ENCODE peak calls at places on chromosomes 6 and 20, in four cellular contexts. R is transverse colon, A is right lobe of liver, X is body of pancreas. B is an unnamed sample.
A peak's percentile ranks its signal among the peaks of the same experiment; 100 is the strongest.

GRCh38 chr6:166025149-166025898 is 142.3 kb downstream of the TBXT start:
- DNase-seq in R (no peak), A (no peak), X (no peak), B (no peak)

GRCh38 chr20:4795394-4795793 is 73.7 kb downstream of the PRND start:
- DNase-seq in R (no peak), A (no peak), X (peak; percentile 33), B (no peak)

GRCh38 chr6:55963301-55963700 is 87.9 kb upstream of the BMP5 start:
- DNase-seq in R (no peak), A (no peak), X (no peak), B (no peak)

GRCh38 chr20:11108102-11108842 is 434.5 kb upstream of the JAG1 start:
- DNase-seq in R (no peak), A (no peak), X (no peak), B (no peak)

GRCh38 chr20:39874049-39874893 is 814.8 kb downstream of the MAFB start:
- DNase-seq in R (peak; percentile 72), A (peak; percentile 69), X (peak; percentile 76), B (peak; percentile 92)

GRCh38 chr20:17538517-17539170 is 7.5 kb upstream of the BFSP1 start:
- DNase-seq in R (no peak), A (no peak), X (no peak), B (no peak)

GRCh38 chr6:33790306-33790855 is 1.5 kb upstream of the LEMD2 start:
- DNase-seq in R (no peak), A (no peak), X (no peak), B (no peak)

GRCh38 chr6:117206951-117207687 is 58.2 kb upstream of the VGLL2 start:
- DNase-seq in R (no peak), A (no peak), X (no peak), B (no peak)

GRCh38 chr20:53829706-53830521 is 236.3 kb upstream of the ZNF217 start:
- DNase-seq in R (peak; percentile 36), A (no peak), X (peak; percentile 7), B (no peak)

GRCh38 chr20:45758096-45758495 is 33.6 kb downstream of the WFDC3 start:
- DNase-seq in R (no peak), A (no peak), X (no peak), B (no peak)

GRCh38 chr6:13404115-13404891 is 76.0 kb upstream of the TBC1D7 start:
- DNase-seq in R (no peak), A (no peak), X (no peak), B (no peak)

GRCh38 chr6:63245908-63246307 is 34.6 kb downstream of the FKBP1C start:
- DNase-seq in R (no peak), A (no peak), X (no peak), B (peak; percentile 17)

GRCh38 chr6:143583542-143584330 is 72.2 kb upstream of the FUCA2 start:
- DNase-seq in R (no peak), A (no peak), X (no peak), B (no peak)

GRCh38 chr6:154230390-154230789 is 126.2 kb downstream of the IPCEF1 start:
- DNase-seq in R (no peak), A (no peak), X (no peak), B (no peak)

GRCh38 chr20:1535420-1536175 is 21.9 kb downstream of the SIRPD start:
- DNase-seq in R (peak; percentile 13), A (no peak), X (peak; percentile 54), B (no peak)

GRCh38 chr20:11972478-11972877 is 54.8 kb downstream of the BTBD3 start:
- DNase-seq in R (no peak), A (no peak), X (no peak), B (no peak)

GRCh38 chr20:34301587-34302311 is 1.4 kb downstream of the AHCY start:
- DNase-seq in R (peak; percentile 10), A (no peak), X (no peak), B (no peak)

GRCh38 chr6:74735304-74735703 is 470.5 kb downstream of the COL12A1 start:
- DNase-seq in R (no peak), A (no peak), X (no peak), B (no peak)

GRCh38 chr6:136582702-136583471 is 32.7 kb upstream of the MAP7 start:
- DNase-seq in R (no peak), A (no peak), X (no peak), B (no peak)

GRCh38 chr6:138795809-138796469 is at the start of gene ECT2L:
- DNase-seq in R (peak; percentile 83), A (peak; percentile 63), X (peak; percentile 49), B (peak; percentile 61)

GRCh38 chr6:21808551-21809181 is 215.1 kb downstream of the SOX4 start:
- DNase-seq in R (peak; percentile 49), A (no peak), X (peak; percentile 15), B (peak; percentile 69)

GRCh38 chr6:86192123-86192522 is 549.4 kb upstream of the SYNCRIP start:
- DNase-seq in R (no peak), A (no peak), X (peak; percentile 47), B (peak; percentile 26)

GRCh38 chr6:49556429-49556837 is 6.0 kb downstream of the C6orf141 start:
- DNase-seq in R (peak; percentile 63), A (no peak), X (peak; percentile 87), B (peak; percentile 64)

GRCh38 chr6:10526156-10526555 is 5.0 kb downstream of the GCNT2 start:
- DNase-seq in R (no peak), A (no peak), X (no peak), B (no peak)

GRCh38 chr20:62066983-62067433 is 1.3 kb upstream of the TAF4 start:
- DNase-seq in R (peak; percentile 46), A (no peak), X (peak; percentile 31), B (peak; percentile 84)

GRCh38 chr6:75266716-75267291 is 17.8 kb downstream of the TMEM30A start:
- DNase-seq in R (no peak), A (no peak), X (no peak), B (no peak)

GRCh38 chr6:13427838-13428527 is 59.4 kb downstream of the GFOD1 start:
- DNase-seq in R (peak; percentile 59), A (no peak), X (peak; percentile 35), B (no peak)

GRCh38 chr6:30882764-30883475 is 1.4 kb upstream of the DDR1 start:
- DNase-seq in R (peak; percentile 84), A (peak; percentile 48), X (peak; percentile 93), B (peak; percentile 83)

DNA sequence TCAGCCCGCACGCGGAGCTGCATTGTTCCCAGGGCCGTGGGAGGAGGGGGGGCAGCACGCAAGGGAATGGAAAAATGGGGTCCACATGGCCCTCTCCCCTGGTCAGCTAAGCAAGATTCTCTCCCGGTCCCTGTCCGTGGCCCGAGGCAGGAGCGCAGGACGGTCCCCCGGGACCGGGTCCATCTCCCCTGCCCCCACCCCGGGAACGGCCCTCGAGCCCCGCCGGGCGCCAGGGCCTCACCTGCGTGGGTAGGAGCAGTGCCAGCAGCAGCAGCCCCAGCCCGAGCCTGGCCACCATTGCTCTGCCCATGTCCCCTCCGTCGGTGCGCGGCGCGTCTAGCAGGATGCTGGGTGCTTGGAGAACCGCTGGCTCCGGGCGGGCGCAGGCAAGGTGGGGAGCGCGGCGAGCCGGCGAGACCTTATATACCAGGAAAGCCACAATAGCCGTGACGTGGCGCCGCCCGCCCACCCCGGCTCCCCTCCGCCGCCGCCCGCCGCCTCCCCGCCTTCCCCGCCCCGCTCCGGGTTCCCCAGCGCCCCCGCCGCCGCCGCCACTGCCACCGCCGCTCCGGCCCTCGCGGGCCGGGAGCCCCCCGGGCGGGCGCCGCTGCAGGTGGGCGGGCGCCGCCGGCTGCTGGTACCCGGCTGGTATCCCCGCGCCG is at the start of gene CD24:
- DNase-seq in R (peak; percentile 83), A (peak; percentile 70), X (peak; percentile 89), B (peak; percentile 61)
- H3K4me3 ChIP-seq in R (peak within 1 kb of the TSS; percentile 73), A (peak within 1 kb of the TSS; percentile 73), X (peak within 1 kb of the TSS; percentile 96), B (peak within 1 kb of the TSS; percentile 77)

DNA sequence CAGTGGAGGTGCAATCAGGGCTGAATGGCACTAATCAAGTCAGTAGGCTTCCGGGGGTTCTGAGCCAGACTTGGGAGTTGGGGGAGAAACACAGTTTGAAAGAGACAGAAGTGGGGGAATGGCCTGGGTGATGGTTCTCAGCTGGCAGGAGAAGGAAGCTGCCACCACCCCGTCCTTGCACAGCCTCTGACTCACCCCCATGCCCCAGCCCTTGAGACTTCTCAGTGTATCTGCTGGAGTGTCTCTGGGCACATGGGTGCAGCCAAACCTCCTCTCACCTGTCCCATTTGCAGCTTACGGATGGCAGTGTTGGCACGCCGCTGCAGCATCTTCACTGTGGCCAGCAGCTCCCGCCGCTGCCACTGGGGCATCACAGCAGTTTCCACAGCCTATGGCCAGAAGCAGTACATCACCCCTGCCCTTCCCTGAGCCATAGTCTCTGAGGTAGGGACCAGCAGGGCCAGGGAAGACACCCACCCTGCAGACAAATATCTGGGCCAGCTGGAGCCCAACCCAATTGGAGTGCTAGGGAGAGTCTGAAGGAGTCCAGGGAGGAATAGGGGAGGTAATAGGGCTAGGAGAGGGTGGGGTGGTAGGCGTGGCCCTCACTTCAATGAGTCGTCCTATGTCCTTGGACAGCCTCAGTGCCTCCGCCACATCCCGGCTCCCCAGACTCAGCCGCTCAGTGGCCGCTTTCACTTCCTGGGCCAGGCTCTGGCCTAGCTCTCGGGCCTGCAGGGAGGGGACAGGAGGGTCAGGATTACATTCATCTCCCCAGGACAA is 11.2 kb downstream of the AARS2 start:
- DNase-seq in R (no peak), A (no peak), X (no peak), B (no peak)
- H3K36me3 ChIP-seq in R (peaks cover 29% of the 10 kb centered on the region), A (no peaks in the 10 kb centered on the region), X (peaks cover 16% of the 10 kb centered on the region), B (peaks cover 2% of the 10 kb centered on the region)

GRCh38 chr6:16774437-16774836 is 13.2 kb upstream of the ATXN1 start:
- DNase-seq in R (no peak), A (no peak), X (no peak), B (no peak)

GRCh38 chr6:16773376-16773775 is 12.1 kb upstream of the ATXN1 start:
- DNase-seq in R (no peak), A (no peak), X (no peak), B (no peak)

GRCh38 chr6:16777794-16778193 is 16.5 kb upstream of the ATXN1 start:
- DNase-seq in R (no peak), A (no peak), X (no peak), B (no peak)

GRCh38 chr6:16778521-16778920 is 17.3 kb upstream of the ATXN1 start:
- DNase-seq in R (no peak), A (no peak), X (no peak), B (no peak)

GRCh38 chr6:16776394-16777017 is 15.2 kb upstream of the ATXN1 start:
- DNase-seq in R (no peak), A (no peak), X (no peak), B (no peak)
- TF ChIP-seq CTCF in R (no peak), A (peak; percentile 9), X (no peak), B (no peak)

DNA sequence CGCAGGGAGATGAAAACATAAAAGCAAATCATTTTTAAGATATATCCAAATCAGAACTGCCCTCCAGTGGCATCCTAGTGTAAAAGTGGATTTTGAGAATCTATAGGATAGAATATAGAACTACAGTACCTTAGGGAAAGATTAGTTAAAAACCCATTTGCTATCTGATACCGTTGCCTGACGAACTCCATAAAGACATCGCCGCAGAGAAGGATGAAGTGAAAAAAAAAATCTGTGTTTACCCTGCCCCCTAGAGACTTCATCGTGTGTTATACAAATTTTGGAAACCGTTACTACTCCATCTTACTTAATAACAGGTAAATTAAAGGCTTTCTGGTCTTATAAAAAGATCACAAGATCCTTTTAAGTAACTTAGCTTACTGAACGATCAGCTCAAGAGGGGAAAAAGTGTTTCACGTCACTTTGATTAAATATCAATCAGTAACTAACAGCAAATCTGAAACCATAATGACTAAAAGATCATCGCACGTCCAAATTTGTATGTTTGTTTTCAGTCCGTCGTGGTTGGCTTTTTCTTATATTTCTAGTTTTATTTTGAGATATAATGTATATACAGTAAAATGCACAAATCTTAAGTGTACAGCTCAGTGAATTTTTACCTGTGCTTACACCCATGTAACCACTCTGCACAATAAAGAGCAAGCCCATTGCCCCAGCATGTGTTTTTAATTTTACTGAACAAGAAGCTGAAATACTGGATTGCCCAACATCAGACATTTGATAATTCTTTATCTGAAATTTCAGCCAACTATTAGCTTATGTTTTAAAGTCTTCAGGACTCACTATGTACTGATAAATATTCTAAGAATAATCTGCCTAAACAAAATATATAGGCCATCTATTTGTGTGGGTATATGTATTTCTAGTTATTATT is 879 bp upstream of the MCM3 start:
- DNase-seq in R (no peak), A (no peak), X (no peak), B (no peak)
- H3K4me3 ChIP-seq in R (peak overlapping the region; percentile 57), A (peak overlapping the region; percentile 50), X (no peak overlapping the region), B (peak overlapping the region; percentile 31)

B was measured in Caco-2.